ENCODE peak calls at places on chromosomes 3 and 15, in seven cellular contexts. R is stomach, N is NB4, F is IMR-90, X is body of pancreas, H is tibial nerve, Q is prostate gland. L is an unnamed sample.

GRCh38 chr3:25547103-25547502 is 117.6 kb downstream of the TOP2B start:
- DNase-seq in R (no peak), N (no peak), F (no peak), X (no peak), H (no peak), Q (no peak), L (no peak)

GRCh38 chr3:5194801-5195509 is 7.4 kb downstream of the EDEM1 start:
- DNase-seq in R (no peak), N (peak), F (peak), X (no peak), H (peak), Q (peak), L (no peak)

GRCh38 chr3:18767756-18768303 is 342.7 kb upstream of the SATB1 start:
- DNase-seq in R (peak), N (no peak), F (no peak), X (no peak), H (no peak), Q (no peak), L (no peak)

GRCh38 chr3:23002846-23003800 is 200.0 kb upstream of the UBE2E2 start:
- DNase-seq in R (peak), N (no peak), F (peak), X (peak), H (peak), Q (peak), L (no peak)

GRCh38 chr3:196263819-196264218 is 23.7 kb downstream of the PCYT1A start:
- DNase-seq in R (no peak), N (no peak), F (peak), X (no peak), H (no peak), Q (no peak), L (no peak)

GRCh38 chr3:133295199-133295901 is 104.5 kb upstream of the BFSP2 start:
- DNase-seq in R (no peak), N (no peak), F (peak), X (no peak), H (no peak), Q (no peak), L (peak)

GRCh38 chr3:23649502-23649901 is 156.3 kb upstream of the UBE2E1 start:
- DNase-seq in R (no peak), N (no peak), F (no peak), X (no peak), H (no peak), Q (no peak), L (no peak)

GRCh38 chr15:47293763-47294162 is 423.5 kb upstream of the SEMA6D start:
- DNase-seq in R (no peak), N (no peak), F (peak), X (peak), H (peak), Q (peak), L (no peak)

GRCh38 chr3:30513374-30514152 is 92.8 kb upstream of the TGFBR2 start:
- DNase-seq in R (no peak), N (no peak), F (no peak), X (no peak), H (no peak), Q (no peak), L (no peak)

GRCh38 chr3:146115619-146116018 is 45.4 kb downstream of the PLOD2 start:
- DNase-seq in R (no peak), N (no peak), F (no peak), X (no peak), H (no peak), Q (no peak), L (no peak)

GRCh38 chr15:58212909-58213526 is 74.8 kb downstream of the AQP9 start:
- DNase-seq in R (no peak), N (peak), F (peak), X (no peak), H (no peak), Q (no peak), L (no peak)

GRCh38 chr3:33218446-33219174 is at the start of gene SUSD5:
- DNase-seq in R (no peak), N (no peak), F (peak), X (no peak), H (no peak), Q (no peak), L (peak)

GRCh38 chr3:170689218-170689874 is 103.5 kb upstream of the SLC7A14 start:
- DNase-seq in R (no peak), N (no peak), F (peak), X (no peak), H (no peak), Q (peak), L (no peak)

GRCh38 chr3:110493752-110494151 is 577.9 kb upstream of the NECTIN3 start:
- DNase-seq in R (no peak), N (no peak), F (no peak), X (no peak), H (no peak), Q (no peak), L (no peak)

GRCh38 chr3:46913644-46914043 is 36.1 kb downstream of the PTH1R start:
- DNase-seq in R (no peak), N (no peak), F (peak), X (no peak), H (no peak), Q (peak), L (no peak)

GRCh38 chr3:16740531-16740930 is 135.3 kb upstream of the DAZL start:
- DNase-seq in R (no peak), N (no peak), F (no peak), X (no peak), H (no peak), Q (no peak), L (no peak)

GRCh38 chr3:23767546-23767945 is 38.2 kb upstream of the UBE2E1 start:
- DNase-seq in R (no peak), N (peak), F (no peak), X (no peak), H (no peak), Q (no peak), L (no peak)

GRCh38 chr3:122233109-122233952 is 49.9 kb downstream of the CASR start:
- DNase-seq in R (no peak), N (peak), F (no peak), X (no peak), H (peak), Q (no peak), L (no peak)

GRCh38 chr15:68113273-68113672 is 59.2 kb downstream of the PIAS1 start:
- DNase-seq in R (no peak), N (peak), F (peak), X (no peak), H (no peak), Q (no peak), L (no peak)

GRCh38 chr3:144265527-144266100 is 294.0 kb downstream of the DIPK2A start:
- DNase-seq in R (no peak), N (peak), F (no peak), X (no peak), H (no peak), Q (no peak), L (no peak)

GRCh38 chr3:159787794-159788205 is 200.8 kb upstream of the IL12A start:
- DNase-seq in R (no peak), N (no peak), F (peak), X (no peak), H (no peak), Q (no peak), L (no peak)

GRCh38 chr15:31236184-31237041 is 90.2 kb upstream of the KLF13 start:
- DNase-seq in R (peak), N (no peak), F (peak), X (peak), H (peak), Q (peak), L (no peak)

GRCh38 chr15:73015493-73015892 is 36.8 kb upstream of the NEO1 start:
- DNase-seq in R (no peak), N (no peak), F (no peak), X (no peak), H (no peak), Q (no peak), L (no peak)

GRCh38 chr3:120448707-120449650 is 1.8 kb downstream of the FSTL1 start:
- DNase-seq in R (no peak), N (no peak), F (peak), X (no peak), H (peak), Q (no peak), L (no peak)

GRCh38 chr3:8983591-8983990 is 20.3 kb upstream of the RAD18 start:
- DNase-seq in R (no peak), N (no peak), F (no peak), X (no peak), H (no peak), Q (no peak), L (no peak)

GRCh38 chr15:73630030-73630429 is 3.2 kb downstream of the NPTN start:
- DNase-seq in R (no peak), N (peak), F (no peak), X (no peak), H (no peak), Q (no peak), L (no peak)

GRCh38 chr15:51390932-51391432 is 49.5 kb downstream of the GLDN start:
- DNase-seq in R (no peak), N (no peak), F (no peak), X (no peak), H (no peak), Q (no peak), L (no peak)

GRCh38 chr3:24670871-24671270 is 176.2 kb upstream of the THRB start:
- DNase-seq in R (no peak), N (no peak), F (no peak), X (no peak), H (no peak), Q (no peak), L (no peak)

GRCh38 chr3:52536369-52537164 is at the start of gene UQCC5:
- DNase-seq in R (peak), N (peak), F (peak), X (peak), H (peak), Q (peak), L (peak)

GRCh38 chr3:52537165-52537635 is 795 bp downstream of the UQCC5 start:
- DNase-seq in R (no peak), N (no peak), F (no peak), X (no peak), H (no peak), Q (no peak), L (no peak)

GRCh38 chr3:52539010-52539653 is 2.7 kb downstream of the UQCC5 start:
- DNase-seq in R (no peak), N (peak), F (no peak), X (peak), H (no peak), Q (no peak), L (no peak)

GRCh38 chr3:52536112-52536368 is 365 bp upstream of the UQCC5 start:
- DNase-seq in R (no peak), N (no peak), F (no peak), X (no peak), H (no peak), Q (no peak), L (no peak)

GRCh38 chr3:52537726-52538421 is 1.5 kb downstream of the UQCC5 start:
- DNase-seq in R (no peak), N (no peak), F (no peak), X (peak), H (no peak), Q (no peak), L (no peak)
- TF ChIP-seq POLR2A in R (no peak), N (no peak), F (peak), X (no peak), H (no peak), Q (no peak), L (no peak)

GRCh38 chr3:182792901-182793662 is at the start of gene ATP11B:
- DNase-seq in R (peak), N (peak), F (peak), X (peak), H (peak), Q (peak), L (peak)
- TF ChIP-seq POLR2A in R (peak), N (peak), F (no peak), X (peak), H (peak), Q (peak), L (peak)

GRCh38 chr3:128040660-128041059 is 11.6 kb upstream of the SEC61A1 start:
- DNase-seq in R (no peak), N (no peak), F (no peak), X (no peak), H (no peak), Q (no peak), L (no peak)

GRCh38 chr3:128040041-128040440 is 12.2 kb upstream of the SEC61A1 start:
- DNase-seq in R (no peak), N (no peak), F (no peak), X (no peak), H (no peak), Q (no peak), L (no peak)

GRCh38 chr3:128036119-128036518 is 16.1 kb upstream of the SEC61A1 start:
- DNase-seq in R (no peak), N (no peak), F (no peak), X (no peak), H (no peak), Q (no peak), L (no peak)

GRCh38 chr3:128041378-128041777 is 10.9 kb upstream of the SEC61A1 start:
- DNase-seq in R (no peak), N (no peak), F (no peak), X (no peak), H (no peak), Q (no peak), L (no peak)
- TF ChIP-seq POLR2A in R (no peak), N (no peak), F (no peak), X (no peak), H (no peak), Q (no peak), L (no peak)

GRCh38 chr15:25848325-25848724 is 14.8 kb downstream of the ATP10A start:
- DNase-seq in R (no peak), N (no peak), F (no peak), X (no peak), H (no peak), Q (no peak), L (no peak)

GRCh38 chr15:25852027-25852426 is 11.1 kb downstream of the ATP10A start:
- DNase-seq in R (no peak), N (no peak), F (no peak), X (no peak), H (no peak), Q (no peak), L (no peak)

GRCh38 chr15:25849431-25849921 is 13.7 kb downstream of the ATP10A start:
- DNase-seq in R (no peak), N (no peak), F (peak), X (no peak), H (no peak), Q (no peak), L (no peak)

GRCh38 chr15:25848769-25849430 is 14.2 kb downstream of the ATP10A start:
- DNase-seq in R (no peak), N (no peak), F (no peak), X (no peak), H (no peak), Q (no peak), L (no peak)

GRCh38 chr15:25850154-25851111 is 12.7 kb downstream of the ATP10A start:
- DNase-seq in R (peak), N (peak), F (peak), X (peak), H (peak), Q (peak), L (peak)
- TF ChIP-seq POLR2A in R (no peak), N (no peak), F (peak), X (no peak), H (no peak), Q (no peak), L (no peak)

L was measured in GM12891.